ENCODE peak calls at places on chromosomes 12 and 14, in five cellular contexts. G, A, K, I and V are unnamed samples.

GRCh38 chr12:64735447-64735846 is 23.8 kb downstream of the GNS start:
- DNase-seq in G (no peak), K (no peak), I (no peak), A (no peak), V (no peak)

GRCh38 chr12:112584266-112584722 is 165.5 kb downstream of the PTPN11 start:
- DNase-seq in G (no peak), A (no peak), I (no peak), K (no peak), V (no peak)

GRCh38 chr12:124277394-124278222 is 17.3 kb upstream of the RFLNA start:
- DNase-seq in I (no peak), G (no peak), A (no peak), K (no peak), V (no peak)

GRCh38 chr14:92687681-92688433 is 60.6 kb downstream of the LGMN start:
- DNase-seq in K (no peak), I (no peak), G (no peak), A (no peak), V (no peak)

GRCh38 chr14:60331201-60332045 is 82.4 kb downstream of the PPM1A start:
- DNase-seq in I (peak), K (peak), G (no peak), A (peak), V (peak)

GRCh38 chr12:113065126-113066007 is 8.8 kb downstream of the DTX1 start:
- DNase-seq in I (no peak), K (no peak), G (no peak), A (no peak), V (peak)

GRCh38 chr12:97127061-97127460 is 220.0 kb downstream of the NEDD1 start:
- DNase-seq in A (no peak), K (no peak), I (no peak), G (no peak), V (no peak)

GRCh38 chr14:99261916-99262787 is 9.8 kb downstream of the BCL11B start:
- DNase-seq in G (no peak), I (no peak), K (peak), A (peak), V (no peak)

GRCh38 chr14:51609987-51610283 is 41.8 kb upstream of the FRMD6 start:
- DNase-seq in G (no peak), A (no peak), K (no peak), I (no peak), V (no peak)

GRCh38 chr12:46244273-46244672 is 24.6 kb downstream of the SLC38A1 start:
- DNase-seq in G (no peak), A (no peak), K (no peak), I (no peak), V (no peak)

GRCh38 chr14:61720302-61720677 is 25.0 kb downstream of the HIF1A start:
- DNase-seq in I (no peak), A (no peak), G (no peak), K (no peak), V (no peak)

GRCh38 chr12:63917864-63918742 is 73.6 kb downstream of the SRGAP1 start:
- DNase-seq in I (no peak), A (no peak), K (no peak), G (no peak), V (no peak)

GRCh38 chr14:54086780-54087179 is 130.2 kb upstream of the BMP4 start:
- DNase-seq in I (no peak), A (no peak), G (no peak), K (no peak), V (no peak)

GRCh38 chr12:129084875-129085826 is 231.9 kb downstream of the GLT1D1 start:
- DNase-seq in A (no peak), I (no peak), K (no peak), G (no peak), V (no peak)

GRCh38 chr14:55123101-55123500 is 6.0 kb upstream of the LGALS3 start:
- DNase-seq in I (no peak), G (no peak), K (no peak), A (no peak), V (no peak)

GRCh38 chr12:40156031-40156764 is 50.3 kb upstream of the SLC2A13 start:
- DNase-seq in I (no peak), A (no peak), G (no peak), K (no peak), V (no peak)

GRCh38 chr12:42921741-42922511 is 332.4 kb upstream of the PRICKLE1 start:
- DNase-seq in K (no peak), A (no peak), G (no peak), I (no peak), V (no peak)

GRCh38 chr12:53532026-53532425 is 24.7 kb upstream of the NPFF start:
- DNase-seq in G (no peak), A (no peak), I (no peak), K (no peak), V (no peak)

GRCh38 chr14:89432226-89432625 is 15.2 kb upstream of the FOXN3 start:
- DNase-seq in G (no peak), K (no peak), A (no peak), I (no peak), V (no peak)

GRCh38 chr14:103031566-103031911 is 25.8 kb downstream of the CDC42BPB start:
- DNase-seq in I (no peak), A (no peak), K (no peak), G (no peak), V (no peak)

GRCh38 chr14:47040490-47040889 is 388.9 kb upstream of the RPL10L start:
- DNase-seq in K (no peak), G (peak), I (no peak), A (no peak), V (no peak)

GRCh38 chr12:42468853-42469252 is 120.7 kb downstream of the PRICKLE1 start:
- DNase-seq in G (no peak), A (no peak), K (no peak), I (no peak), V (no peak)

GRCh38 chr12:131274061-131274460 is 320.4 kb downstream of the ADGRD1 start:
- DNase-seq in A (no peak), G (no peak), K (no peak), I (no peak), V (no peak)

GRCh38 chr12:94204647-94205247 is 56.4 kb downstream of the PLXNC1 start:
- DNase-seq in A (no peak), G (no peak), K (no peak), I (no peak), V (no peak)

GRCh38 chr12:52370906-52371608 is 3.8 kb upstream of the KRT85 start:
- DNase-seq in I (no peak), A (no peak), G (no peak), K (no peak), V (no peak)